ENCODE peak calls at places on chromosomes 12 and 14, in ten cellular contexts. G, M, C, K, V, E, L, X, B and A are unnamed samples.

GRCh38 chr14:92649934-92650545 is 98.4 kb downstream of the LGMN start:
- DNase-seq in B (no peak), M (no peak), V (no peak), L (no peak), K (peak), C (no peak), X (peak), E (no peak), G (no peak), A (no peak)

GRCh38 chr14:104393898-104394605 is 185.5 kb upstream of the C14orf180 start:
- DNase-seq in K (peak), C (no peak), G (no peak), X (no peak), M (no peak), E (peak), B (peak), L (peak), V (no peak), A (no peak)

GRCh38 chr12:107448198-107448597 is 237.4 kb upstream of the PWP1 start:
- DNase-seq in M (no peak), X (no peak), K (no peak), B (peak), L (no peak), V (no peak), E (no peak), G (no peak), C (no peak), A (peak)

GRCh38 chr14:54420478-54421116 is 20.6 kb downstream of the CNIH1 start:
- DNase-seq in G (peak), X (peak), V (no peak), M (no peak), E (no peak), C (peak), L (no peak), B (peak), K (no peak), A (peak)

GRCh38 chr12:4153343-4153892 is 120.1 kb upstream of the CCND2 start:
- DNase-seq in V (no peak), L (no peak), M (peak), G (no peak), E (peak), K (no peak), X (no peak), B (no peak), C (no peak), A (peak)

GRCh38 chr12:43131304-43131703 is 420.7 kb downstream of the ADAMTS20 start:
- DNase-seq in M (no peak), V (no peak), K (no peak), X (no peak), L (no peak), G (no peak), B (no peak), E (no peak), C (no peak), A (no peak)

GRCh38 chr14:102200690-102201368 is 61.1 kb downstream of the WDR20 start:
- DNase-seq in L (no peak), G (no peak), C (no peak), V (no peak), E (no peak), M (no peak), K (no peak), B (no peak), X (peak), A (no peak)

GRCh38 chr14:55446833-55447232 is 6.4 kb upstream of the TBPL2 start:
- DNase-seq in C (no peak), B (peak), E (no peak), M (no peak), L (no peak), X (no peak), V (peak), K (no peak), G (peak), A (no peak)

GRCh38 chr14:67553547-67553946 is 20.5 kb downstream of the PLEKHH1 start:
- DNase-seq in M (no peak), L (no peak), K (no peak), B (no peak), V (no peak), E (no peak), C (no peak), G (no peak), X (no peak), A (no peak)

GRCh38 chr12:54750-55535 is 11.6 kb upstream of the IQSEC3 start:
- DNase-seq in X (no peak), G (no peak), L (no peak), V (no peak), E (no peak), K (no peak), B (no peak), C (no peak), M (no peak), A (no peak)

GRCh38 chr14:66045572-66046021 is 440.6 kb upstream of the CCDC196 start:
- DNase-seq in V (peak), L (no peak), G (no peak), M (no peak), B (peak), E (no peak), X (no peak), K (no peak), C (peak), A (no peak)

GRCh38 chr14:70254476-70254961 is 65.8 kb upstream of the SLC8A3 start:
- DNase-seq in V (no peak), K (peak), X (no peak), B (peak), E (no peak), M (no peak), G (peak), C (peak), L (no peak), A (peak)

GRCh38 chr14:102697125-102697900 is 79.9 kb upstream of the TRAF3 start:
- DNase-seq in C (peak), X (no peak), K (no peak), G (no peak), L (no peak), M (no peak), B (no peak), V (no peak), E (no peak), A (peak)

GRCh38 chr12:132592261-132592970 is 18.0 kb downstream of the LRCOL1 start:
- DNase-seq in G (no peak), B (no peak), L (no peak), M (no peak), K (no peak), E (no peak), V (no peak), C (no peak), X (no peak), A (no peak)

GRCh38 chr14:75631453-75631831 is 29.2 kb downstream of the ERG28 start:
- DNase-seq in E (no peak), B (no peak), M (no peak), V (no peak), X (no peak), K (no peak), C (no peak), G (no peak), L (no peak), A (no peak)

GRCh38 chr12:14390885-14391530 is 25.5 kb downstream of the ATF7IP start:
- DNase-seq in X (no peak), G (no peak), V (no peak), M (no peak), L (no peak), K (no peak), B (peak), E (no peak), C (no peak), A (no peak)

GRCh38 chr12:132827763-132828703 is 636 bp downstream of the GOLGA3 start:
- DNase-seq in X (peak), V (peak), G (peak), B (peak), M (no peak), K (peak), C (no peak), E (peak), L (peak), A (peak)

GRCh38 chr14:73723411-73723798 is 9.2 kb upstream of the PNMA1 start:
- DNase-seq in B (no peak), E (no peak), L (no peak), K (no peak), G (peak), V (no peak), X (no peak), M (no peak), C (no peak), A (no peak)

GRCh38 chr12:46874642-46875041 is 48.8 kb upstream of the SLC38A4 start:
- DNase-seq in G (no peak), K (no peak), L (no peak), E (no peak), X (no peak), C (no peak), V (no peak), M (no peak), B (no peak), A (no peak)

GRCh38 chr12:14769837-14770494 is 33.3 kb downstream of the WBP11 start:
- DNase-seq in G (peak), K (peak), M (peak), E (peak), V (no peak), B (peak), X (peak), L (peak), C (peak), A (peak)

GRCh38 chr12:32312049-32312670 is 87.2 kb upstream of the FGD4 start:
- DNase-seq in E (peak), X (peak), G (peak), L (peak), C (peak), B (peak), K (no peak), V (no peak), M (peak), A (peak)

GRCh38 chr14:36626150-36626549 is 35.5 kb upstream of the PAX9 start:
- DNase-seq in G (no peak), B (no peak), K (no peak), E (no peak), V (no peak), M (no peak), L (no peak), X (no peak), C (no peak), A (no peak)

GRCh38 chr14:106308839-106309389 is 782.5 kb downstream of the TMEM121 start:
- DNase-seq in K (peak), E (peak), C (no peak), X (no peak), M (peak), L (peak), G (peak), V (no peak), B (peak), A (peak)

GRCh38 chr12:25924535-25925001 is 33.9 kb upstream of the RASSF8 start:
- DNase-seq in L (no peak), M (no peak), X (no peak), E (no peak), V (no peak), K (no peak), C (no peak), B (peak), G (peak), A (no peak)

GRCh38 chr12:110581951-110582285 is 1.2 kb downstream of the PPTC7 start:
- DNase-seq in G (no peak), V (no peak), K (no peak), E (no peak), C (no peak), L (no peak), X (no peak), M (no peak), B (no peak), A (no peak)

GRCh38 chr12:87469295-87469694 is 559.9 kb downstream of the C12orf50 start:
- DNase-seq in M (no peak), C (no peak), K (no peak), G (no peak), X (no peak), E (no peak), V (no peak), L (no peak), B (no peak), A (no peak)

GRCh38 chr14:68772761-68773381 is 20.0 kb downstream of the ZFP36L1 start:
- DNase-seq in V (no peak), L (no peak), M (no peak), K (no peak), C (no peak), B (no peak), X (no peak), G (no peak), E (no peak), A (no peak)

GRCh38 chr14:67514650-67515385 is 18.3 kb upstream of the PLEKHH1 start:
- DNase-seq in B (peak), C (peak), V (no peak), L (peak), E (peak), G (peak), M (peak), K (peak), X (peak), A (peak)

GRCh38 chr12:122458105-122459035 is 35.9 kb upstream of the CLIP1 start:
- DNase-seq in G (no peak), E (no peak), M (no peak), B (no peak), X (no peak), V (no peak), C (no peak), L (no peak), K (no peak), A (no peak)

GRCh38 chr12:130495156-130495555 is 157.5 kb downstream of the PIWIL1 start:
- DNase-seq in C (no peak), V (no peak), E (no peak), B (no peak), K (no peak), G (no peak), X (no peak), M (no peak), L (no peak), A (no peak)

GRCh38 chr12:20436367-20436766 is 68.0 kb downstream of the PDE3A start:
- DNase-seq in M (no peak), K (no peak), V (no peak), E (no peak), X (no peak), C (no peak), G (no peak), L (no peak), B (peak), A (peak)

GRCh38 chr12:40552868-40553267 is 139.4 kb upstream of the CNTN1 start:
- DNase-seq in G (no peak), V (no peak), C (no peak), M (no peak), E (no peak), X (no peak), K (no peak), B (no peak), L (no peak), A (no peak)

GRCh38 chr12:89203144-89203543 is 149.2 kb downstream of the DUSP6 start:
- DNase-seq in V (no peak), B (no peak), M (no peak), C (no peak), G (no peak), L (no peak), K (no peak), E (no peak), X (no peak), A (no peak)

GRCh38 chr14:38900887-38901286 is 202.1 kb downstream of the SEC23A start:
- DNase-seq in C (no peak), L (no peak), G (no peak), B (no peak), X (no peak), K (no peak), M (no peak), E (no peak), V (no peak), A (no peak)

GRCh38 chr14:30078827-30079402 is 151.3 kb upstream of the PRKD1 start:
- DNase-seq in V (no peak), C (no peak), B (no peak), K (no peak), E (no peak), M (no peak), L (no peak), X (no peak), G (no peak), A (no peak)

GRCh38 chr14:52078093-52078492 is 9.2 kb upstream of the NID2 start:
- DNase-seq in M (no peak), G (peak), L (no peak), E (no peak), X (no peak), C (no peak), K (no peak), B (peak), V (no peak), A (no peak)

GRCh38 chr14:68564826-68565760 is 227.8 kb downstream of the ZFP36L1 start:
- DNase-seq in G (no peak), M (no peak), E (peak), X (no peak), B (peak), C (no peak), V (no peak), L (no peak), K (no peak), A (no peak)

GRCh38 chr12:65881348-65881961 is 57.2 kb downstream of the HMGA2 start:
- DNase-seq in M (no peak), X (no peak), V (no peak), E (no peak), B (peak), C (no peak), G (peak), L (no peak), K (no peak), A (no peak)

GRCh38 chr12:70971395-70971794 is 50.9 kb upstream of the PTPRR start:
- DNase-seq in G (no peak), C (no peak), K (no peak), M (no peak), B (no peak), X (no peak), E (no peak), V (no peak), L (no peak), A (no peak)